ENCODE peak calls at places on chromosomes 6 and 20, in six cellular contexts. One of them, this sample, is unnamed.

GRCh38 chr6:33132121-33132524 is 56.3 kb downstream of the HLA-DPB1 start:
- DNase-seq in fibroblast of lung: no peak
- DNase-seq in psoas muscle: no peak
- DNase-seq in tibial nerve: no peak
- DNase-seq in breast epithelium: no peak
- DNase-seq in fibroblast of mammary gland: peak; percentile 64
- DNase-seq in this sample: no peak

GRCh38 chr6:112717401-112717800 is 370.3 kb downstream of the RFPL4B start:
- DNase-seq in fibroblast of mammary gland: peak; percentile 49
- DNase-seq in psoas muscle: no peak
- DNase-seq in tibial nerve: no peak
- DNase-seq in fibroblast of lung: peak; percentile 47
- DNase-seq in breast epithelium: no peak
- DNase-seq in this sample: no peak

GRCh38 chr6:4567141-4567540 is 209.1 kb upstream of the CDYL start:
- DNase-seq in tibial nerve: no peak
- DNase-seq in breast epithelium: no peak
- DNase-seq in fibroblast of mammary gland: peak; percentile 22
- DNase-seq in fibroblast of lung: peak; percentile 25
- DNase-seq in psoas muscle: no peak
- DNase-seq in this sample: no peak

GRCh38 chr20:47934761-47935160 is 149.5 kb upstream of the SULF2 start:
- DNase-seq in fibroblast of mammary gland: no peak
- DNase-seq in fibroblast of lung: no peak
- DNase-seq in tibial nerve: no peak
- DNase-seq in breast epithelium: no peak
- DNase-seq in psoas muscle: no peak
- DNase-seq in this sample: no peak

GRCh38 chr6:92779758-92780157 is 639.6 kb downstream of the EPHA7 start:
- DNase-seq in tibial nerve: no peak
- DNase-seq in breast epithelium: no peak
- DNase-seq in psoas muscle: no peak
- DNase-seq in fibroblast of lung: peak; percentile 80
- DNase-seq in fibroblast of mammary gland: peak; percentile 27
- DNase-seq in this sample: peak; percentile 30

GRCh38 chr6:19336579-19336978 is 500.6 kb upstream of the ID4 start:
- DNase-seq in fibroblast of mammary gland: no peak
- DNase-seq in breast epithelium: no peak
- DNase-seq in fibroblast of lung: no peak
- DNase-seq in tibial nerve: no peak
- DNase-seq in psoas muscle: no peak
- DNase-seq in this sample: no peak

GRCh38 chr20:62900692-62901584 is 25.4 kb downstream of the DIDO1 start:
- DNase-seq in fibroblast of lung: no peak
- DNase-seq in tibial nerve: no peak
- DNase-seq in fibroblast of mammary gland: no peak
- DNase-seq in psoas muscle: no peak
- DNase-seq in breast epithelium: no peak
- DNase-seq in this sample: no peak

GRCh38 chr6:150799276-150799805 is 66.2 kb upstream of the MTHFD1L start:
- DNase-seq in fibroblast of mammary gland: no peak
- DNase-seq in breast epithelium: no peak
- DNase-seq in tibial nerve: no peak
- DNase-seq in psoas muscle: no peak
- DNase-seq in fibroblast of lung: no peak
- DNase-seq in this sample: no peak

GRCh38 chr6:26251354-26252081 is 113.5 kb upstream of the BTN3A2 start:
- DNase-seq in fibroblast of lung: peak; percentile 97
- DNase-seq in psoas muscle: peak; percentile 57
- DNase-seq in tibial nerve: no peak
- DNase-seq in fibroblast of mammary gland: peak; percentile 41
- DNase-seq in breast epithelium: no peak
- DNase-seq in this sample: peak; percentile 79

GRCh38 chr20:59605691-59606364 is 1.5 kb downstream of the PHACTR3 start:
- DNase-seq in psoas muscle: no peak
- DNase-seq in fibroblast of lung: no peak
- DNase-seq in breast epithelium: no peak
- DNase-seq in tibial nerve: no peak
- DNase-seq in fibroblast of mammary gland: no peak
- DNase-seq in this sample: no peak

GRCh38 chr6:44050872-44051421 is 76.3 kb downstream of the MRPL14 start:
- DNase-seq in fibroblast of mammary gland: no peak
- DNase-seq in psoas muscle: peak; percentile 48
- DNase-seq in breast epithelium: no peak
- DNase-seq in tibial nerve: no peak
- DNase-seq in fibroblast of lung: no peak
- DNase-seq in this sample: no peak

GRCh38 chr6:20338160-20338559 is 63.5 kb upstream of the E2F3 start:
- DNase-seq in fibroblast of lung: no peak
- DNase-seq in tibial nerve: no peak
- DNase-seq in fibroblast of mammary gland: peak; percentile 10
- DNase-seq in breast epithelium: no peak
- DNase-seq in psoas muscle: no peak
- DNase-seq in this sample: no peak

GRCh38 chr20:58713801-58714339 is 21.3 kb downstream of the NPEPL1 start:
- DNase-seq in breast epithelium: peak; percentile 50
- DNase-seq in fibroblast of lung: no peak
- DNase-seq in psoas muscle: no peak
- DNase-seq in tibial nerve: no peak
- DNase-seq in fibroblast of mammary gland: no peak
- DNase-seq in this sample: no peak

GRCh38 chr6:36754582-36755434 is 57.2 kb downstream of the RAB44 start:
- DNase-seq in fibroblast of mammary gland: no peak
- DNase-seq in fibroblast of lung: no peak
- DNase-seq in breast epithelium: no peak
- DNase-seq in psoas muscle: no peak
- DNase-seq in tibial nerve: no peak
- DNase-seq in this sample: no peak
- H3K4me3 ChIP-seq in fibroblast of mammary gland: no peak overlapping the region
- H3K4me3 ChIP-seq in fibroblast of lung: no peak overlapping the region
- H3K4me3 ChIP-seq in breast epithelium: no peak overlapping the region
- H3K4me3 ChIP-seq in psoas muscle: no peak overlapping the region
- H3K4me3 ChIP-seq in tibial nerve: no peak overlapping the region
- H3K4me3 ChIP-seq in this sample: no peak overlapping the region

DNA sequence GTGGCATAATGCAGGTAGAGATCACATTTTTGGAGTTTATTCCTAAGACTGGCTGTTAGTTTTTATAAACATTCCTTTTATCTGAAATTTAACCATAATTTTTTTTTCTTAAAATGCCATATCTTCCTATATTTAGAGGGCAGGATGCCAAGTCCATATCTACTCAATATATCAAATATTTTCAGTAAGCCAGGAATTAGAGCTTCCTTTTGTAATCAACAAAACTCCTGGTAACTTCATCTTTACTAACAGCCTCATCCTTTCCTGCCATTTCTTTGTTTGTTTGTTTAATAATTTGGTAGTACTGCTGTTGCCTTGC is 136.3 kb downstream of the OLIG3 start:
- DNase-seq in fibroblast of lung: no peak
- DNase-seq in tibial nerve: no peak
- DNase-seq in fibroblast of mammary gland: no peak
- DNase-seq in breast epithelium: no peak
- DNase-seq in psoas muscle: no peak
- DNase-seq in this sample: no peak
- TF ChIP-seq CTCF in fibroblast of lung: no peak
- TF ChIP-seq CTCF in tibial nerve: no peak
- TF ChIP-seq CTCF in fibroblast of mammary gland: no peak
- TF ChIP-seq CTCF in breast epithelium: no peak
- TF ChIP-seq CTCF in psoas muscle: no peak
- TF ChIP-seq CTCF in this sample: no peak

GRCh38 chr6:42932412-42932811 is 3.1 kb downstream of the CNPY3 start:
- DNase-seq in breast epithelium: no peak
- DNase-seq in fibroblast of mammary gland: no peak
- DNase-seq in tibial nerve: no peak
- DNase-seq in fibroblast of lung: no peak
- DNase-seq in psoas muscle: no peak
- DNase-seq in this sample: no peak
- H3K4me3 ChIP-seq in breast epithelium: no peak overlapping the region
- H3K4me3 ChIP-seq in fibroblast of mammary gland: no peak overlapping the region
- H3K4me3 ChIP-seq in tibial nerve: no peak overlapping the region
- H3K4me3 ChIP-seq in fibroblast of lung: no peak overlapping the region
- H3K4me3 ChIP-seq in psoas muscle: no peak overlapping the region
- H3K4me3 ChIP-seq in this sample: no peak overlapping the region

DNA sequence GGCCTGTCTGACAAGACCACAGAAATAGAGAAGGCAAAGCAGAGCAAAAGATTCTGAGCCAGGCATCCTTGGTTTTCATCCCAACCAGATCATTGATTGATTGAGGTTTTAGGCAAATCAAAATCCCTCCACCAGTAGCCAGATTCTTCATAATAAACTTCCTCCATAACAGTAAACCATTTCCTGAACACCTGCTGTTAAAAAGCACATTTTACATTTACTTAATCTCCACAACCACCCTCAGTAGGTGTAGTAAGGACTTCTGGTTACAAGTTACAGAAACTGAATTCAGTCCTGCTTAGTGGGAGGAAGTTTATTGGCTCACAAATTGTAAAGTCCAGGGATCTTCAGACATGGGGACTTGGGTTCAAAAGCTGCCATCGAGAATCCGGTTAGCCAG is 28.3 kb downstream of the EIF2S2 start:
- DNase-seq in tibial nerve: no peak
- DNase-seq in fibroblast of mammary gland: no peak
- DNase-seq in psoas muscle: no peak
- DNase-seq in breast epithelium: no peak
- DNase-seq in fibroblast of lung: no peak
- DNase-seq in this sample: no peak
- TF ChIP-seq CTCF in tibial nerve: no peak
- TF ChIP-seq CTCF in fibroblast of mammary gland: no peak
- TF ChIP-seq CTCF in psoas muscle: no peak
- TF ChIP-seq CTCF in breast epithelium: no peak
- TF ChIP-seq CTCF in fibroblast of lung: no peak
- TF ChIP-seq CTCF in this sample: no peak